ENCODE peak calls at places on chromosomes 11 and 22, in five cellular contexts. Y, S, M, F and Q are unnamed samples.
A peak's percentile ranks its signal among the peaks of the same experiment; 100 is the strongest.

GRCh38 chr11:70539360-70540095 is 141.2 kb downstream of the CTTN start:
- DNase-seq in S (no peak), Y (no peak), F (no peak), M (no peak), Q (no peak)

GRCh38 chr11:15865212-15865987 is 490.9 kb downstream of the SOX6 start:
- DNase-seq in F (no peak), Y (no peak), S (no peak), M (no peak), Q (no peak)

GRCh38 chr22:24434472-24435322 is 7.3 kb downstream of the ADORA2A start:
- DNase-seq in F (no peak), S (no peak), Y (peak; percentile 88), M (peak; percentile 77), Q (peak; percentile 19)

GRCh38 chr11:62148271-62148980 is 24.6 kb downstream of the INCENP start:
- DNase-seq in Y (no peak), F (no peak), M (no peak), S (no peak), Q (no peak)

GRCh38 chr11:64204464-64204989 is 2.0 kb upstream of the FERMT3 start:
- DNase-seq in M (peak; percentile 74), Y (peak; percentile 79), S (peak; percentile 98), F (peak; percentile 96), Q (peak; percentile 94)

GRCh38 chr11:76735218-76735480 is 48.0 kb upstream of the TSKU start:
- DNase-seq in F (no peak), M (no peak), Y (no peak), S (no peak), Q (no peak)

GRCh38 chr11:130533113-130533803 is 84.8 kb downstream of the ADAMTS15 start:
- DNase-seq in F (no peak), Y (no peak), M (no peak), S (no peak), Q (no peak)

GRCh38 chr22:45064313-45065268 is 54.8 kb upstream of the PHF21B start:
- DNase-seq in F (peak; percentile 13), Y (peak; percentile 68), S (peak; percentile 91), M (peak; percentile 26), Q (peak; percentile 5)

GRCh38 chr11:34223021-34223813 is 117.8 kb downstream of the NAT10 start:
- DNase-seq in M (no peak), F (peak; percentile 30), Y (no peak), S (peak; percentile 83), Q (no peak)

GRCh38 chr22:39284142-39284980 is 35.1 kb downstream of the RPL3 start:
- DNase-seq in S (no peak), F (no peak), Y (no peak), M (no peak), Q (no peak)

GRCh38 chr22:24183321-24184031 is 2.2 kb downstream of the SUSD2 start:
- DNase-seq in F (no peak), Y (no peak), S (no peak), M (no peak), Q (no peak)